ENCODE peak calls at places on chromosomes 6 and 20, in eight cellular contexts. U is PC-3, J is H1, F is brain microvascular endothelial cell, N is dorsolateral prefrontal cortex, E is heart right ventricle, C is heart left ventricle, X is left ventricle myocardium inferior. Y is an unnamed sample.

GRCh38 chr6:30676660-30677270 is 4.0 kb upstream of the DHX16 start:
- DNase-seq in U (no peak), J (no peak), F (no peak), N (no peak), E (no peak), C (no peak), X (no peak), Y (no peak)

GRCh38 chr6:5112065-5112799 is 27.1 kb downstream of the PPP1R3G start:
- DNase-seq in U (peak; percentile 55), J (no peak), F (peak; percentile 67), N (no peak), E (no peak), C (no peak), X (no peak), Y (no peak)

GRCh38 chr20:54084193-54084592 is 13.8 kb upstream of the BCAS1 start:
- DNase-seq in U (no peak), J (no peak), F (no peak), N (no peak), E (no peak), C (no peak), X (no peak), Y (no peak)

GRCh38 chr20:36493801-36494114 is 47.6 kb upstream of the MYL9 start:
- DNase-seq in U (no peak), J (no peak), F (peak; percentile 52), N (peak; percentile 36), E (peak; percentile 73), C (peak; percentile 79), X (peak; percentile 74), Y (no peak)

GRCh38 chr6:37514840-37515239 is 15.1 kb upstream of the CCDC167 start:
- DNase-seq in U (no peak), J (no peak), F (no peak), N (no peak), E (no peak), C (no peak), X (no peak), Y (no peak)

GRCh38 chr6:41428995-41429417 is 93.6 kb downstream of the NCR2 start:
- DNase-seq in U (peak; percentile 36), J (no peak), F (peak; percentile 19), N (no peak), E (peak; percentile 32), C (peak; percentile 61), X (peak; percentile 44), Y (peak; percentile 46)

GRCh38 chr6:170008386-170008785 is 257.0 kb downstream of the ERMARD start:
- DNase-seq in U (no peak), J (no peak), F (no peak), N (no peak), E (no peak), C (peak; percentile 17), X (no peak), Y (no peak)

GRCh38 chr20:59007758-59008511 is 881 bp upstream of the CTSZ start:
- DNase-seq in U (no peak), J (no peak), F (no peak), N (no peak), E (no peak), C (peak; percentile 52), X (peak; percentile 43), Y (peak; percentile 81)

GRCh38 chr20:32737371-32738223 is 5.7 kb downstream of the COMMD7 start:
- DNase-seq in U (peak; percentile 26), J (no peak), F (peak; percentile 66), N (no peak), E (no peak), C (no peak), X (no peak), Y (no peak)

GRCh38 chr6:119241124-119241491 is 108.5 kb downstream of the MAN1A1 start:
- DNase-seq in U (no peak), J (no peak), F (no peak), N (no peak), E (no peak), C (no peak), X (no peak), Y (no peak)

DNA sequence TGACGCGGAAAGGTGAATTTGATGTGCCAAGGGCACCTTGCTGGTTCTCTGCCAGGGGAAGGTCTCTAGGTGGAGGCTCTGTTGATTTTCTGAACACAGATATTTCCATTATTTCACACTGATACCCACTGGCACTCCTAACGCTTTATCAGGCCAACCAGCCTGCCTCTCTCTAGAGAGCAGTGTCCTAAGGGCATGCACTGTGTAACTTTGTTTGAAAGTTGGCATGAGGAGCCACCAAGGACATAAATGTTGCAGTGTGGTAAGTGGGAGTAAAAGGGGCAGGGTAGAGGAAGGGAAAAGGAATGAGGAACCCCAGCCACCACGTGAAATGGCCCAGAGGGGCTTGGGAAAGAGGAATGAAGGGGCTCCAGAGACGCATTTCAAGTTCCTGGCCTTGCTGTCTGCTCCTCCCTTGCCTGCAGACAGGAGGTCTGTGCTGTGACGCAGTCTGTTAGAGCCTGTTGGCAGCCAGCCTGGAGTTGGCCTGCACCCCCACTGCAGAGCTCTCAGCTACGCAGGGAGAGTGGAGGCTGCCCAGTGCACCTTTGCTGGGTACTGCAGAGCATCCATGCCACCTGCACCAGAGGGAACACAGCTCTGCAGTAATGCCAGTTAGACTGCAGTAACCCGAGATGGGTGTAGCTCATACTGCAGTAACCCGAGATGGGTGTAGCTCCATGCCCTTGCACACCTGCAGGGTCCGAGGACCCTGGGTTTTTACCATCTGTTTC is 86.9 kb upstream of the SNAP25 start:
- DNase-seq in U (peak; percentile 31), J (peak; percentile 54), F (peak; percentile 55), N (peak; percentile 40), E (peak; percentile 71), C (peak; percentile 87), X (peak; percentile 64), Y (no peak)
- H3K27ac ChIP-seq in U (no peak overlapping the region), J (no peak overlapping the region), F (no peak overlapping the region), N (no peak overlapping the region), E (no peak overlapping the region), C (peak overlapping the region; percentile 45), X (peak overlapping the region; percentile 76), Y (no peak overlapping the region)

DNA sequence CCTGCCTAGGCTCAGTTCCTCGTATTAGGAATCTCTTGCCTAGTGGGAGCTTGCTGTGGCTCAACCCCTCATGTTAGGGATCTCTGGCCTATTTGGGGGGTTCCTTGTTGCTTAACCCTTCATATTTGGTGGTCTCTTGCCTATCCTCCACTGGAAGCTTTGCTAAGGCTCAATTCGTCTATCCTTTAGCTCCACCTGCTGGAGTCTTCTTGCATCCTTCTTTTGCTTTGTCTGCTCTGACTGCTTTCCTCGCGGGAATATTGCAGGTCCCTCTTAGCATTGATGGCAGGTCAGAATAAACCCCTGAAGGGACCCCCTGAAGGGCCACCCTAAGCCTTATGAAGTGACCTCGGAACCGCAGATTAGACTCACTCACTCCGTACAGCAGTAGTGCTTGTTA is 203.0 kb upstream of the TBX18 start:
- DNase-seq in U (peak; percentile 42), J (peak; percentile 62), F (peak; percentile 56), N (no peak), E (no peak), C (no peak), X (no peak), Y (no peak)
- TF ChIP-seq CTCF in U (peak; percentile 60), J (peak; percentile 80), F (peak; percentile 65), N (no peak), E (peak; percentile 3), C (no peak), X (no peak), Y (no peak)

DNA sequence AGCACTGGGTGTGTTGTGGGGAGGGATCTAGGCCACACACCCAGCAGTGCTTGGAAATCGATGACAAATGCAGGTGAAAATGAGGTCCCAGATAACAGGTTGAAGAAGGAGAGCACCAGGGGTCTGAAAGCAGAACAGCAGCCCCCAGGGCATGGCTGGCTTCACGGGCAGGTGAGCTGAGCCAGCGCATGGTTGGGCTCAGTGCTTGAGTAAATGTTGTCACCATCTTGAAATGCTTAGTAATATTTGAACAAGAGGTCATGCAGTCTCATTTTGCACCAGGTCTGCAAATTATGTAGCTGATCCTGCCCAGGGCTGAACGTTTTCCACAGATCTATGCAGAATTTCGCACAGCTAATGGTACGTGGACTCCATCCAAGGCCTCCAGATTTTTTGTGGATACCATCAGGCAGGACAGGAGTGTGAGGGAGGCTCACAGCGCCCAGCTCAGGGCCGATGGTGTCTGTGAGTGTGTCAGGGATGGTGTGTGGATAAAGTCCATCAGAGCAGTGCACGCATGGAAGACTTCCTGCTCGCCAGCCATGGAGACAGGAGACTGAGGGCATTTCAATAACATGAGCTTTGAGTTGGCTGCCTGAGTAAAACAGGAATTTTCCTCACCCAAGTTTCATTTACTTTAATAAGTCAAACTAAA is 53.1 kb upstream of the SNX9 start:
- DNase-seq in U (peak; percentile 82), J (no peak), F (no peak), N (no peak), E (no peak), C (no peak), X (no peak), Y (no peak)
- H3K27ac ChIP-seq in U (peak overlapping the region; percentile 96), J (no peak overlapping the region), F (no peak overlapping the region), N (no peak overlapping the region), E (no peak overlapping the region), C (no peak overlapping the region), X (no peak overlapping the region), Y (no peak overlapping the region)

DNA sequence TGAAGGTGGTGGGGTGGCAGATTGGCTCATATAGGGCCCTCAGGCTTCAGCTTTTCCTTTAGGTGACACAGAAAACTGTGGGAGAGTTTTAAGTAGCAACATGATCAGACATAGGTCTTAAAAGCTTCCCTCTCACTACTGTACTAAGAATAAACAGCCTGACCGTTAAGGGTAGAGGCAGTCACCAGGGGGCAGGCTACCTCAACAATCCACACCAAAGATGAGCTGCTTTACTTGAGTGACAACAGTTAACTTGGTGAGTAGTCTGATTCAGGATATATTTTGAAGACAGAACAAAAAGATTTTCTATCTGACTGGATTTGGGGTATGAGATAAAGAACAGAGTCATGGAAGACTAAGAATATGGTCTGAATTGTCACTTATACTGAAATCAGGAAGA is 193.1 kb upstream of the SHLD1 start:
- DNase-seq in U (peak; percentile 66), J (peak; percentile 75), F (peak; percentile 65), N (peak; percentile 30), E (peak; percentile 23), C (peak; percentile 31), X (peak; percentile 29), Y (no peak)
- TF ChIP-seq CTCF in U (peak; percentile 88), J (peak; percentile 76), F (peak; percentile 80), N (peak; percentile 61), E (peak; percentile 64), C (peak; percentile 45), X (peak; percentile 64), Y (peak; percentile 41)

GRCh38 chr6:25340854-25341552 is 61.8 kb downstream of the CARMIL1 start:
- DNase-seq in U (no peak), J (no peak), F (no peak), N (no peak), E (no peak), C (no peak), X (no peak), Y (no peak)
- H3K27ac ChIP-seq in U (no peak overlapping the region), J (no peak overlapping the region), F (no peak overlapping the region), N (no peak overlapping the region), E (no peak overlapping the region), C (no peak overlapping the region), X (no peak overlapping the region), Y (no peak overlapping the region)

DNA sequence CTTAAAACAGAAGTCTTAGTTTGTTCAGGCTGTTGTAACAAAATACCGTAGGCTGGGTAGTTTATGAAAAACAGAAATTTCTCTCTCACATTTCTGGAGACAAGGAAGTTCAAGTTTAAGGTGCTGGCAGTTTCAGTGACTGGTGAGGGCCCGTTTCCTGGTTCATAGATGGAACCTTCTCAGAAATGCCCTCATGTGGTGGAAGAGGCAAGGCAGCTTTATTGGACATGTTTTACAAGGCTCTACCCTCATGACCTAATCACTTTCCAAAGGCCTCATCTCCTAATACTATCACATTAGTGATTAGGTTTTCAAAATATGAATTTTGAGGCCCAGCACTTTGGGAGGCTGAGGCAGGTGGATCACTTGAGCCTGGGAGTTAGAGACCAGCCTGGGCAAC is 2.4 kb downstream of the HEBP2 start:
- DNase-seq in U (peak; percentile 17), J (peak; percentile 1), F (no peak), N (no peak), E (no peak), C (no peak), X (no peak), Y (no peak)
- TF ChIP-seq CTCF in U (peak; percentile 34), J (no peak), F (no peak), N (no peak), E (no peak), C (no peak), X (no peak), Y (no peak)

GRCh38 chr6:166556336-166556735 is 30.1 kb downstream of the RAMACL start:
- DNase-seq in U (no peak), J (no peak), F (no peak), N (no peak), E (no peak), C (no peak), X (no peak), Y (no peak)
- H3K27ac ChIP-seq in U (peak overlapping the region; percentile 93), J (no peak overlapping the region), F (no peak overlapping the region), N (peak overlapping the region; percentile 87), E (peak overlapping the region; percentile 76), C (peak overlapping the region; percentile 82), X (peak overlapping the region; percentile 90), Y (peak overlapping the region; percentile 81)